ENCODE peak calls at places on chromosomes 7 and 10, in seven cellular contexts. G, Z, J, A, Y, E and R are unnamed samples.
A peak's percentile ranks its signal among the peaks of the same experiment; 100 is the strongest.

GRCh38 chr10:110353244-110354119 is 48.8 kb upstream of the SMNDC1 start:
- DNase-seq in E (no peak), J (no peak), Y (no peak), Z (no peak), A (peak; percentile 99), G (no peak), R (peak; percentile 79)

GRCh38 chr7:108623220-108623619 is 53.5 kb downstream of the DNAJB9 start:
- DNase-seq in E (no peak), Y (no peak), G (no peak), Z (no peak), J (no peak), A (no peak), R (no peak)

GRCh38 chr7:94908204-94909022 is 1.0 kb downstream of the PPP1R9A start:
- DNase-seq in Z (peak; percentile 70), E (no peak), A (no peak), Y (peak; percentile 52), G (peak; percentile 44), J (peak; percentile 16), R (peak; percentile 56)

GRCh38 chr7:28411876-28412662 is at the start of gene CREB5:
- DNase-seq in E (no peak), Z (no peak), G (no peak), Y (no peak), J (no peak), A (peak; percentile 42), R (no peak)

GRCh38 chr7:146090023-146090645 is 26.5 kb upstream of the CNTNAP2 start:
- DNase-seq in A (no peak), Z (peak; percentile 5), E (no peak), G (no peak), Y (no peak), J (no peak), R (no peak)

GRCh38 chr10:42937649-42938180 is 139.2 kb upstream of the RET start:
- DNase-seq in E (no peak), G (no peak), J (no peak), Y (no peak), Z (no peak), A (no peak), R (no peak)

GRCh38 chr10:62831346-62831745 is 15.2 kb upstream of the EGR2 start:
- DNase-seq in Y (no peak), E (no peak), Z (no peak), A (peak; percentile 75), J (no peak), G (no peak), R (no peak)

GRCh38 chr7:29287366-29287765 is 92.8 kb downstream of the CHN2 start:
- DNase-seq in G (no peak), J (no peak), Y (no peak), E (no peak), A (peak; percentile 31), Z (no peak), R (no peak)

GRCh38 chr10:86371691-86372090 is 5.1 kb upstream of the GRID1 start:
- DNase-seq in J (no peak), G (peak; percentile 22), Y (no peak), E (no peak), Z (no peak), A (no peak), R (no peak)

GRCh38 chr7:16559497-16560223 is 33.0 kb downstream of the LRRC72 start:
- DNase-seq in E (no peak), J (no peak), Y (no peak), Z (no peak), G (no peak), A (no peak), R (no peak)

GRCh38 chr7:155333346-155334234 is 35.9 kb downstream of the INSIG1 start:
- DNase-seq in Z (no peak), J (no peak), Y (no peak), E (no peak), G (no peak), A (no peak), R (no peak)

GRCh38 chr7:69803699-69804516 is 205.6 kb downstream of the AUTS2 start:
- DNase-seq in E (peak; percentile 100), Z (no peak), G (no peak), A (no peak), J (no peak), Y (no peak), R (no peak)

GRCh38 chr7:127504715-127505114 is 80.7 kb downstream of the GCC1 start:
- DNase-seq in A (peak; percentile 4), Z (peak; percentile 73), E (no peak), Y (no peak), J (no peak), G (no peak), R (peak; percentile 48)

GRCh38 chr10:122689146-122689807 is 10.4 kb downstream of the C10orf120 start:
- DNase-seq in E (no peak), A (no peak), Z (peak; percentile 91), J (no peak), Y (no peak), G (no peak), R (no peak)

GRCh38 chr7:142801601-142802295 is 31.0 kb downstream of the PRSS2 start:
- DNase-seq in G (no peak), E (no peak), Y (no peak), Z (no peak), A (no peak), J (no peak), R (no peak)

GRCh38 chr7:27166475-27167169 is 1.3 kb upstream of the HOXA9 start:
- DNase-seq in A (no peak), Y (no peak), E (no peak), J (no peak), G (no peak), Z (no peak), R (peak; percentile 13)

GRCh38 chr7:2613926-2614613 is 17.7 kb upstream of the TTYH3 start:
- DNase-seq in Y (no peak), J (peak; percentile 73), E (no peak), G (no peak), A (no peak), Z (peak; percentile 63), R (peak; percentile 90)

GRCh38 chr10:988667-989545 is 672 bp downstream of the GTPBP4 start:
- DNase-seq in J (no peak), E (no peak), G (no peak), A (peak; percentile 28), Y (no peak), Z (no peak), R (peak; percentile 29)

GRCh38 chr7:139396323-139396951 is 36.7 kb downstream of the LUC7L2 start:
- DNase-seq in J (no peak), Z (no peak), Y (no peak), A (peak; percentile 13), E (no peak), G (no peak), R (no peak)

GRCh38 chr7:118076564-118076963 is 107.4 kb upstream of the LSM8 start:
- DNase-seq in J (no peak), E (no peak), Z (no peak), Y (no peak), G (no peak), A (no peak), R (no peak)

GRCh38 chr7:130904031-130904757 is 170.2 kb upstream of the KLF14 start:
- DNase-seq in E (no peak), Z (no peak), J (no peak), G (no peak), Y (no peak), A (peak; percentile 93), R (peak; percentile 31)

GRCh38 chr10:122974034-122974433 is 6.2 kb upstream of the PSTK start:
- DNase-seq in E (no peak), J (no peak), Z (peak; percentile 23), Y (no peak), G (no peak), A (peak; percentile 7), R (no peak)

GRCh38 chr7:116363637-116364432 is 135.7 kb upstream of the CAV2 start:
- DNase-seq in Z (no peak), G (no peak), Y (no peak), E (no peak), J (no peak), A (no peak), R (no peak)

GRCh38 chr10:50385610-50386009 is 134.3 kb upstream of the ASAH2 start:
- DNase-seq in J (peak; percentile 76), A (no peak), Y (no peak), E (no peak), G (no peak), Z (peak; percentile 20), R (peak; percentile 62)

GRCh38 chr7:44097064-44097932 is 6.8 kb upstream of the AEBP1 start:
- DNase-seq in Z (no peak), J (no peak), Y (peak; percentile 23), G (no peak), E (peak; percentile 15), A (no peak), R (no peak)

GRCh38 chr10:28432210-28432676 is 100.7 kb upstream of the WAC start:
- DNase-seq in Y (peak; percentile 30), G (peak; percentile 58), E (no peak), Z (peak; percentile 67), A (peak; percentile 75), J (peak; percentile 27), R (peak; percentile 56)

GRCh38 chr10:25083546-25084111 is 67.2 kb downstream of the THNSL1 start:
- DNase-seq in J (no peak), A (no peak), E (no peak), G (no peak), Z (no peak), Y (no peak), R (no peak)

GRCh38 chr7:134212576-134213546 is 85.7 kb downstream of the LRGUK start:
- DNase-seq in E (no peak), Y (no peak), Z (no peak), G (no peak), A (peak; percentile 77), J (no peak), R (peak; percentile 18)

GRCh38 chr10:32253300-32253699 is 93.7 kb downstream of the EPC1 start:
- DNase-seq in Y (no peak), J (no peak), G (peak; percentile 32), Z (no peak), E (no peak), A (no peak), R (no peak)

GRCh38 chr10:90969947-90970673 is 49.2 kb upstream of the ANKRD1 start:
- DNase-seq in A (peak; percentile 70), Y (no peak), J (no peak), E (no peak), G (no peak), Z (no peak), R (no peak)
- TF ChIP-seq CTCF in A (no peak), Y (no peak), J (no peak), E (no peak), G (no peak), Z (no peak), R (no peak)

GRCh38 chr10:79070611-79071534 is 2.1 kb downstream of the ZMIZ1 start:
- DNase-seq in E (no peak), Y (peak; percentile 84), G (peak; percentile 95), Z (peak; percentile 98), A (peak; percentile 69), J (peak; percentile 97), R (peak; percentile 94)
- H3K27ac ChIP-seq in E (no peak overlapping the region), Y (peak overlapping the region; percentile 86), G (peak overlapping the region; percentile 99), Z (peak overlapping the region; percentile 96), A (peak overlapping the region; percentile 99), J (peak overlapping the region; percentile 93), R (peak overlapping the region; percentile 91)

GRCh38 chr10:133394064-133394663 is at the start of gene MTG1:
- DNase-seq in G (peak; percentile 95), Z (peak; percentile 96), J (peak; percentile 85), A (peak; percentile 87), E (peak; percentile 65), Y (peak; percentile 97), R (peak; percentile 94)
- TF ChIP-seq POLR2A in G (no peak), Z (peak; percentile 62), J (peak; percentile 82), A (peak; percentile 85), E (peak; percentile 91), Y (peak; percentile 62), R (peak; percentile 80)

DNA sequence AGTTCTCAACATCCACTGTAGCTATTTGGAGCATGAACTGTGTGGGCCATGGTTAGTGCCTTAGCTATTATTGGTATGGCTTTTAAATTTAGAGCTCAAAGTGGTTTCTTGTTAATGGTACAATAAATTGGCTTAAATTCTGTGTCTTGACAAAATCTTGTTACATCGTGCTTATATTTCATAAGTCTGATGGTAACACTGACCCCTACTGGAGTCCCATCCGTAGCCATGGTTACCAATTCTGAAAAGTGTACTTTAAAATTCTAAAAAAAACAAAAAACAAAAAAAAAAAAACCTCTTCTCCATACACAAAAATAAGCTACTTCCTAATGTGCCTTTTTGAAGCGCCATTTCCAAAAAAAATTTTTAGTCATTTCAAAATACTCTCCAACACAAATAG is 6.4 kb upstream of the RPP30 start:
- DNase-seq in G (no peak), Y (no peak), A (peak; percentile 36), Z (no peak), E (no peak), J (no peak), R (no peak)
- TF ChIP-seq CTCF in G (no peak), Y (no peak), A (peak; percentile 40), Z (peak; percentile 10), E (peak; percentile 20), J (no peak), R (peak; percentile 13)